ENCODE peak calls at places on chromosomes 1 and 21, in eight cellular contexts. K, M, C, F, E, R, U and L are unnamed samples.

GRCh38 chr1:156437465-156437864 is 63.1 kb downstream of the MEF2D start:
- DNase-seq in K (no peak), M (no peak), C (no peak), F (no peak), E (no peak), R (no peak), U (no peak), L (no peak)

GRCh38 chr1:108043712-108044111 is 78.7 kb upstream of the VAV3 start:
- DNase-seq in K (peak), M (no peak), C (no peak), F (no peak), E (no peak), R (no peak), U (no peak), L (no peak)

GRCh38 chr1:202105571-202106339 is 17.0 kb upstream of the GPR37L1 start:
- DNase-seq in K (no peak), M (no peak), C (no peak), F (peak), E (peak), R (no peak), U (no peak), L (peak)

GRCh38 chr1:237562247-237562823 is 328.4 kb downstream of the ZP4 start:
- DNase-seq in K (peak), M (peak), C (peak), F (no peak), E (peak), R (no peak), U (no peak), L (peak)

GRCh38 chr1:115969509-115969908 is 6.8 kb upstream of the SLC22A15 start:
- DNase-seq in K (peak), M (no peak), C (no peak), F (no peak), E (peak), R (no peak), U (no peak), L (no peak)

GRCh38 chr1:6329392-6329791 is 64.2 kb downstream of the ACOT7 start:
- DNase-seq in K (no peak), M (no peak), C (no peak), F (no peak), E (peak), R (no peak), U (no peak), L (peak)

GRCh38 chr1:220528049-220528678 is at the start of gene MARK1:
- DNase-seq in K (no peak), M (no peak), C (no peak), F (peak), E (peak), R (no peak), U (no peak), L (peak)

GRCh38 chr1:187566371-187566770 is 737.6 kb downstream of the PLA2G4A start:
- DNase-seq in K (no peak), M (no peak), C (no peak), F (no peak), E (peak), R (no peak), U (no peak), L (peak)

GRCh38 chr1:211632117-211632807 is 43.2 kb downstream of the NEK2 start:
- DNase-seq in K (no peak), M (no peak), C (no peak), F (no peak), E (no peak), R (no peak), U (no peak), L (no peak)

GRCh38 chr1:212700597-212700891 is 904 bp upstream of the BATF3 start:
- DNase-seq in K (no peak), M (no peak), C (no peak), F (no peak), E (no peak), R (no peak), U (no peak), L (no peak)

GRCh38 chr1:5402618-5403017 is 589.6 kb downstream of the NPHP4 start:
- DNase-seq in K (no peak), M (no peak), C (no peak), F (no peak), E (no peak), R (no peak), U (no peak), L (no peak)

GRCh38 chr1:229694053-229694693 is 68.1 kb downstream of the URB2 start:
- DNase-seq in K (peak), M (peak), C (peak), F (peak), E (peak), R (no peak), U (no peak), L (peak)

GRCh38 chr1:21301794-21302440 is 11.7 kb upstream of the ECE1 start:
- DNase-seq in K (no peak), M (no peak), C (no peak), F (no peak), E (no peak), R (no peak), U (no peak), L (no peak)

GRCh38 chr1:63435136-63435535 is 67.7 kb downstream of the ALG6 start:
- DNase-seq in K (no peak), M (no peak), C (no peak), F (no peak), E (no peak), R (no peak), U (no peak), L (no peak)

GRCh38 chr1:226589008-226589733 is 40.6 kb downstream of the STUM start:
- DNase-seq in K (no peak), M (no peak), C (no peak), F (no peak), E (peak), R (no peak), U (no peak), L (no peak)

GRCh38 chr1:10755977-10756521 is 40.4 kb downstream of the CASZ1 start:
- DNase-seq in K (peak), M (no peak), C (no peak), F (peak), E (peak), R (peak), U (peak), L (peak)

GRCh38 chr1:39250460-39251240 is 46.2 kb downstream of the MACF1 start:
- DNase-seq in K (no peak), M (no peak), C (no peak), F (no peak), E (peak), R (no peak), U (no peak), L (peak)

GRCh38 chr21:35189077-35189863 is 140.2 kb upstream of the RUNX1 start:
- DNase-seq in K (peak), M (peak), C (no peak), F (no peak), E (peak), R (no peak), U (no peak), L (peak)

GRCh38 chr1:107817909-107818308 is 147.1 kb downstream of the VAV3 start:
- DNase-seq in K (no peak), M (no peak), C (no peak), F (no peak), E (no peak), R (no peak), U (no peak), L (no peak)

GRCh38 chr1:116067564-116067887 is 43.7 kb upstream of the MAB21L3 start:
- DNase-seq in K (no peak), M (no peak), C (peak), F (no peak), E (peak), R (no peak), U (no peak), L (peak)

GRCh38 chr1:41599912-41600311 is 115.4 kb upstream of the EDN2 start:
- DNase-seq in K (no peak), M (no peak), C (no peak), F (no peak), E (peak), R (no peak), U (no peak), L (peak)

GRCh38 chr1:3533051-3534048 is 78.0 kb downstream of the MEGF6 start:
- DNase-seq in K (no peak), M (no peak), C (no peak), F (no peak), E (no peak), R (no peak), U (no peak), L (no peak)

GRCh38 chr1:17682403-17682802 is 72.7 kb upstream of the ACTL8 start:
- DNase-seq in K (no peak), M (no peak), C (no peak), F (no peak), E (no peak), R (no peak), U (no peak), L (no peak)